ENCODE peak calls at places on chromosomes 7 and 10, in four cellular contexts. V, R, S and Q are unnamed samples.

GRCh38 chr7:23277359-23277989 is 21.7 kb upstream of the MALSU1 start:
- DNase-seq in V (peak), R (no peak), S (peak), Q (no peak)

GRCh38 chr10:27364028-27364427 is 123.4 kb upstream of the ACBD5 start:
- DNase-seq in V (no peak), R (no peak), S (no peak), Q (no peak)

GRCh38 chr7:33903770-33904679 is 1.3 kb upstream of the BMPER start:
- DNase-seq in V (no peak), R (peak), S (peak), Q (no peak)

GRCh38 chr7:44882899-44883298 is 2.4 kb downstream of the PURB start:
- DNase-seq in V (no peak), R (no peak), S (no peak), Q (no peak)

GRCh38 chr10:73480158-73480557 is 15.7 kb downstream of the PPP3CB start:
- DNase-seq in V (no peak), R (no peak), S (peak), Q (no peak)

GRCh38 chr10:91887075-91887899 is 22.0 kb downstream of the FGFBP3 start:
- DNase-seq in V (peak), R (peak), S (peak), Q (no peak)

GRCh38 chr10:6200588-6201510 is 1.9 kb upstream of the PFKFB3 start:
- DNase-seq in V (no peak), R (peak), S (peak), Q (no peak)

GRCh38 chr10:125472037-125472607 is 210.8 kb downstream of the TEX36 start:
- DNase-seq in V (no peak), R (no peak), S (no peak), Q (no peak)

GRCh38 chr10:8051851-8052257 is 2.6 kb upstream of the GATA3 start:
- DNase-seq in V (no peak), R (no peak), S (no peak), Q (no peak)

GRCh38 chr10:8051109-8051781 is 3.2 kb upstream of the GATA3 start:
- DNase-seq in V (no peak), R (no peak), S (no peak), Q (no peak)

GRCh38 chr10:8049874-8050560 is 4.5 kb upstream of the GATA3 start:
- DNase-seq in V (no peak), R (no peak), S (no peak), Q (no peak)

GRCh38 chr10:8049151-8049873 is 5.2 kb upstream of the GATA3 start:
- DNase-seq in V (no peak), R (no peak), S (no peak), Q (no peak)

DNA sequence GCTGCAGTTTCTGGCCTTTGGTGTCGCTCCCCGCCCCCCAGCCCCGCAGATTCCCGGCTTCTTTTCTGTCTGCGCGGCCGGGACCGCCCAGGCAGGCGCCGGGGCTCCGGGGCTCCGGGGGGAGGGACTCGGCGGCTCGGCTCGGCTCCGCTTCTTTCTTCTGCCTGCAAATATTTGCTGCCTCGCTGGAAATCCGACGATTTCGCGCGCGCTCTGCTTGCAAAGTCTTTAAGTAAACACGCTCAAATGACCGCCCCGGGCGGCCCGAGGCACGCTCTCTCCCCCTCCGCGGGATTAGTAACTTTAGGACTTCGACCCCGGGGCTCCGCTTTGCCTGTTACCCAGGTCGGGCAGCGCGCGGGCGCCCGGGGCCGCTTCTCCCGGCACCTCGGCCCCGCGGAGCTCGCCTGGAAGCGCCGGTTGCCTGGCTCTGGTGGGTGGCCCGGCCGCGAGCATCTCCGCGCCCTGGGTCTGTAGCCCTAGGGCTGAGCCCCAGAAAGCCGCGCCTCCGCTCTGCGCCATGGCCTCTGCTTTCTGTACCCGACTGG is 3.9 kb upstream of the GATA3 start:
- DNase-seq in V (no peak), R (no peak), S (peak), Q (no peak)
- H3K4me3 ChIP-seq in V (no peak), R (peak), S (no peak), Q (peak)

DNA sequence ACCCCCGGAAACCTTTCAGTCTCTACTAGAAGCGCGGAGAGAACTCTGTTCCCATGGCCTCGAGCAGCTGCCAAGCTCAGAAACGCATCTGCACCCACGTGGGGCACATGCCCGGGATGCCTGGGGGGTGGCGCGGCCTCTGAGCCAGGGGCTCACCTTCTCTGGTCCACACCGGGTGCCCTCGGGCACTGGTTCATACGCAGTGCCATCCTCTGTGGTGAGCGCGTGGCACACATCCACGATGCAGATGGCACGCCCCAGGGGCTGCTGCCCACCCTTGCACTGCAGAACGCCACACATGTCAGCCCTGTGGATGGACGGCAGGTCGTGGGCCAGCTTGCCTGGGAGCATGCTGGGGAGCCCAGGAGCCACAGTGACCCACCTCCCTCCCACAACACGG is 6.5 kb downstream of the ADAM8 start:
- DNase-seq in V (no peak), R (no peak), S (no peak), Q (no peak)
- H3K4me3 ChIP-seq in V (no peak), R (no peak), S (no peak), Q (no peak)

GRCh38 chr7:142809671-142810070 is 38.9 kb downstream of the PRSS2 start:
- DNase-seq in V (no peak), R (no peak), S (no peak), Q (no peak)
- H3K4me3 ChIP-seq in V (no peak), R (no peak), S (no peak), Q (no peak)

DNA sequence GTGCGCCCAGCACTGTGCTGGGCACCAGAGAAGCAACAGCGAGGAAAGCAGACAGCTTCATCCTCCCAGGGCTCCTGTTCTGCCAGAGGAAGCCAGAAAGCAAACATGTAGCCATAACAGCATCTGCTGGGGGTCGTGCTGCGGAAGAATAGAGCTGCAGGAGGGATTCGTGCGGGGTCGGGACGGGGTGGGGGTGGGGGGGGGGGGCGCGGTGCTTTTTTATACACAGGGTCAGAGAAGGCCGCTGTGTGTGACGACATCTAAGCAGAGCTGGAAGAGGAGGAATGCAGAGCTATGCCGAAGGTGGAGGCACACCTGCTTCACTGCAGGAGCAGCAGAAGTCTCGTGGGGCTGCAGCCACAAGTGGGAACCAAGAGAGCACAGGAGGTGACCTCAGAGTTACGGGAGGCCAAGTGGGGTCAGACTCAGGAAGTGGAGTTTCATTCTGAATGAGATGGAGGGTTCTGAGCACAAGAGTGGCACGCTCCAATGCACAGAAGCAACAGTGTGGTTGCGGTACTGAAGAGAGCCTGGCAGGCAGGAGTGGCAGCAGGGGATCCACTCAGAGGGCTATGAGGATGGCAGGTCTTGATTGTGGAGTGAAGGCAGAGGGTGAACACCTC is 11.1 kb downstream of the PKD1L1 start:
- DNase-seq in V (no peak), R (no peak), S (peak), Q (no peak)
- H3K4me3 ChIP-seq in V (no peak), R (no peak), S (no peak), Q (no peak)

GRCh38 chr7:25261545-25262135 is 33.4 kb upstream of the NPVF start:
- DNase-seq in V (no peak), R (no peak), S (no peak), Q (no peak)
- H3K4me3 ChIP-seq in V (no peak), R (no peak), S (no peak), Q (peak)

GRCh38 chr10:688621-689426 is 644 bp downstream of the DIP2C start:
- DNase-seq in V (peak), R (no peak), S (peak), Q (no peak)

GRCh38 chr10:686155-686931 is 3.1 kb downstream of the DIP2C start:
- DNase-seq in V (no peak), R (no peak), S (no peak), Q (no peak)

GRCh38 chr10:689433-690226 is at the start of gene DIP2C:
- DNase-seq in V (peak), R (peak), S (peak), Q (peak)

GRCh38 chr10:687583-688286 is 1.7 kb downstream of the DIP2C start:
- DNase-seq in V (no peak), R (no peak), S (no peak), Q (no peak)

GRCh38 chr10:688287-688620 is 1.2 kb downstream of the DIP2C start:
- DNase-seq in V (no peak), R (no peak), S (no peak), Q (no peak)
- H3K4me3 ChIP-seq in V (peak), R (peak), S (peak), Q (peak)

GRCh38 chr7:83827036-83827435 is 178.1 kb upstream of the SEMA3E start:
- DNase-seq in V (no peak), R (no peak), S (no peak), Q (no peak)
- H3K4me3 ChIP-seq in V (no peak), R (no peak), S (no peak), Q (no peak)

DNA sequence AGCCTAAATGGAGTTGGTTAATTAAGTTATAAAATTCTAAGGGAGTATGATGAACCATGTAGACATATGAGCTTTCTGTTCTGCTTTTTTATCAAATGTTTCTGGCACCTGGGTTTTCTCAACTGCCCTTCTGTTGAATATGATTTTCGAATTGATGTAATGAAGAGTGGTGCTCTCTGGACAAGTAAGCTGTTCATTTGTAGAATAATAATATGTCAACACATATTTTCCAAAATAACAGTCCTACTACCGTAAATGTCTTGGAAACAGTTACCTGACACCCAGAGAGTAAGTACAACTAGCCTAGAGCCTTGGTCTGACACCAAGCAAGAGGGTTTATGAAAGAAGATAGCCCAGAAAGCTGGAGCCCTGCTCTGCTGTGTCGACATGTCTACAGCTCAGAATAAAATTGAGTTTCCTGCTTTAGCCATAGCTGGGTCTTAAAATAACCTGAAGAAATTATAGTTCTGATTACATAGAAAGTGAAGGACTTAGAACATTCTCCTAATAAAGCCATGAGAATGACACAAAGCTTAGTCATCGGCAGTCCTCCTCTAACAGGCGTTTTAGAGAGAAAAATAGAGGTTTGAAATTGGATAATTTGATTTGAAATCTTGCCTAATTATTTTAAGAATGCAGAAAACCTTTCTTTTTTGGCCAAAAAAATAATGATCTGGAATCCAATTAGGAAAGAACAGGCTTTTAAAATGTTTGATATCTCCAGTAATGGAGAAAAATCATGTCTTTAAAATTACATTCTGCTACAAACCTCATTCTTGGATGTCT is 25.1 kb downstream of the HDAC9 start:
- DNase-seq in V (peak), R (no peak), S (peak), Q (peak)
- H3K4me3 ChIP-seq in V (no peak), R (no peak), S (no peak), Q (no peak)